ENCODE peak calls at places on chromosomes 1 and 21, in six cellular contexts. One of them, this sample, is unnamed.

GRCh38 chr1:210251680-210252490 is 19.3 kb downstream of the SERTAD4 start:
- DNase-seq in A673: no peak
- DNase-seq in psoas muscle: no peak
- DNase-seq in vagina: no peak
- DNase-seq in left ventricle myocardium inferior: no peak
- DNase-seq in pancreas: no peak
- DNase-seq in this sample: peak; percentile 53

GRCh38 chr1:30786264-30786991 is 28.9 kb upstream of the LAPTM5 start:
- DNase-seq in pancreas: no peak
- DNase-seq in A673: peak; percentile 47
- DNase-seq in psoas muscle: no peak
- DNase-seq in left ventricle myocardium inferior: peak; percentile 32
- DNase-seq in vagina: no peak
- DNase-seq in this sample: no peak

GRCh38 chr1:13624526-13624925 is 40.9 kb downstream of the PDPN start:
- DNase-seq in psoas muscle: no peak
- DNase-seq in left ventricle myocardium inferior: no peak
- DNase-seq in vagina: no peak
- DNase-seq in A673: no peak
- DNase-seq in pancreas: no peak
- DNase-seq in this sample: no peak

GRCh38 chr21:20998886-20999285 is 677 bp downstream of the NCAM2 start:
- DNase-seq in psoas muscle: no peak
- DNase-seq in pancreas: no peak
- DNase-seq in A673: no peak
- DNase-seq in left ventricle myocardium inferior: no peak
- DNase-seq in vagina: no peak
- DNase-seq in this sample: no peak

GRCh38 chr1:241156231-241156965 is 200.6 kb downstream of the RGS7 start:
- DNase-seq in left ventricle myocardium inferior: no peak
- DNase-seq in A673: no peak
- DNase-seq in pancreas: peak; percentile 74
- DNase-seq in psoas muscle: no peak
- DNase-seq in vagina: no peak
- DNase-seq in this sample: peak; percentile 82

GRCh38 chr21:38297193-38297592 is 40.4 kb downstream of the KCNJ15 start:
- DNase-seq in A673: no peak
- DNase-seq in pancreas: no peak
- DNase-seq in vagina: no peak
- DNase-seq in psoas muscle: no peak
- DNase-seq in left ventricle myocardium inferior: no peak
- DNase-seq in this sample: no peak

GRCh38 chr1:101235696-101236545 is 898 bp upstream of the S1PR1 start:
- DNase-seq in vagina: no peak
- DNase-seq in psoas muscle: peak; percentile 22
- DNase-seq in pancreas: no peak
- DNase-seq in left ventricle myocardium inferior: peak; percentile 43
- DNase-seq in A673: peak; percentile 19
- DNase-seq in this sample: peak; percentile 24

GRCh38 chr1:36481091-36481490 is 1.6 kb downstream of the CSF3R start:
- DNase-seq in pancreas: no peak
- DNase-seq in psoas muscle: no peak
- DNase-seq in A673: no peak
- DNase-seq in left ventricle myocardium inferior: no peak
- DNase-seq in vagina: no peak
- DNase-seq in this sample: no peak

GRCh38 chr1:204726478-204726877 is 40.9 kb upstream of the LRRN2 start:
- DNase-seq in A673: no peak
- DNase-seq in left ventricle myocardium inferior: no peak
- DNase-seq in psoas muscle: no peak
- DNase-seq in pancreas: peak; percentile 71
- DNase-seq in vagina: peak; percentile 46
- DNase-seq in this sample: peak; percentile 31

GRCh38 chr1:227788279-227789041 is 27.0 kb upstream of the PRSS38 start:
- DNase-seq in psoas muscle: peak; percentile 73
- DNase-seq in pancreas: no peak
- DNase-seq in left ventricle myocardium inferior: no peak
- DNase-seq in vagina: peak; percentile 95
- DNase-seq in A673: peak; percentile 80
- DNase-seq in this sample: peak; percentile 88

GRCh38 chr1:58391056-58391455 is 155.5 kb downstream of the OMA1 start:
- DNase-seq in vagina: no peak
- DNase-seq in A673: no peak
- DNase-seq in left ventricle myocardium inferior: peak; percentile 20
- DNase-seq in psoas muscle: no peak
- DNase-seq in pancreas: no peak
- DNase-seq in this sample: no peak

GRCh38 chr1:28887418-28887834 is 26.9 kb upstream of the EPB41 start:
- DNase-seq in left ventricle myocardium inferior: peak; percentile 18
- DNase-seq in A673: no peak
- DNase-seq in vagina: no peak
- DNase-seq in psoas muscle: no peak
- DNase-seq in pancreas: peak; percentile 45
- DNase-seq in this sample: peak; percentile 41

GRCh38 chr1:98276514-98276913 is 355.7 kb upstream of the DPYD start:
- DNase-seq in psoas muscle: no peak
- DNase-seq in left ventricle myocardium inferior: no peak
- DNase-seq in A673: no peak
- DNase-seq in vagina: no peak
- DNase-seq in pancreas: no peak
- DNase-seq in this sample: no peak

GRCh38 chr1:48582408-48582807 is 110.4 kb upstream of the SPATA6 start:
- DNase-seq in A673: no peak
- DNase-seq in pancreas: no peak
- DNase-seq in psoas muscle: no peak
- DNase-seq in left ventricle myocardium inferior: no peak
- DNase-seq in vagina: no peak
- DNase-seq in this sample: no peak

GRCh38 chr1:40784141-40784770 is 669 bp downstream of the KCNQ4 start:
- DNase-seq in pancreas: no peak
- DNase-seq in psoas muscle: no peak
- DNase-seq in A673: no peak
- DNase-seq in vagina: no peak
- DNase-seq in left ventricle myocardium inferior: no peak
- DNase-seq in this sample: peak; percentile 33

GRCh38 chr1:32754282-32755097 is 51.9 kb upstream of the SYNC start:
- DNase-seq in vagina: no peak
- DNase-seq in left ventricle myocardium inferior: no peak
- DNase-seq in A673: peak; percentile 32
- DNase-seq in psoas muscle: no peak
- DNase-seq in pancreas: peak; percentile 65
- DNase-seq in this sample: peak; percentile 40

GRCh38 chr21:16419188-16419874 is 689.5 kb downstream of the USP25 start:
- DNase-seq in psoas muscle: peak; percentile 50
- DNase-seq in pancreas: peak; percentile 87
- DNase-seq in A673: no peak
- DNase-seq in left ventricle myocardium inferior: peak; percentile 66
- DNase-seq in vagina: no peak
- DNase-seq in this sample: peak; percentile 30

GRCh38 chr1:232641507-232641906 is 11.6 kb upstream of the SIPA1L2 start:
- DNase-seq in A673: no peak
- DNase-seq in vagina: no peak
- DNase-seq in pancreas: no peak
- DNase-seq in psoas muscle: no peak
- DNase-seq in left ventricle myocardium inferior: no peak
- DNase-seq in this sample: no peak

GRCh38 chr1:111475706-111476105 is 1.9 kb downstream of the C1orf162 start:
- DNase-seq in vagina: no peak
- DNase-seq in psoas muscle: no peak
- DNase-seq in A673: no peak
- DNase-seq in pancreas: no peak
- DNase-seq in left ventricle myocardium inferior: no peak
- DNase-seq in this sample: no peak

GRCh38 chr1:18951818-18952391 is 4.6 kb downstream of the IFFO2 start:
- DNase-seq in pancreas: no peak
- DNase-seq in psoas muscle: no peak
- DNase-seq in vagina: no peak
- DNase-seq in left ventricle myocardium inferior: no peak
- DNase-seq in A673: no peak
- DNase-seq in this sample: no peak

GRCh38 chr1:24380508-24380907 is 33.1 kb downstream of the STPG1 start:
- DNase-seq in vagina: peak; percentile 61
- DNase-seq in A673: no peak
- DNase-seq in psoas muscle: no peak
- DNase-seq in pancreas: no peak
- DNase-seq in left ventricle myocardium inferior: no peak
- DNase-seq in this sample: peak; percentile 17

GRCh38 chr1:27992271-27992670 is 32.5 kb downstream of the XKR8 start:
- DNase-seq in psoas muscle: no peak
- DNase-seq in pancreas: no peak
- DNase-seq in left ventricle myocardium inferior: no peak
- DNase-seq in A673: no peak
- DNase-seq in vagina: no peak
- DNase-seq in this sample: no peak

GRCh38 chr1:201828451-201828819 is 522 bp upstream of the IPO9 start:
- DNase-seq in pancreas: no peak
- DNase-seq in psoas muscle: no peak
- DNase-seq in vagina: no peak
- DNase-seq in A673: no peak
- DNase-seq in left ventricle myocardium inferior: no peak
- DNase-seq in this sample: no peak

GRCh38 chr1:18629659-18630510 is 761 bp upstream of the PAX7 start:
- DNase-seq in left ventricle myocardium inferior: no peak
- DNase-seq in A673: no peak
- DNase-seq in vagina: no peak
- DNase-seq in pancreas: no peak
- DNase-seq in psoas muscle: no peak
- DNase-seq in this sample: no peak

GRCh38 chr21:15943009-15943666 is 213.4 kb downstream of the USP25 start:
- DNase-seq in vagina: no peak
- DNase-seq in pancreas: no peak
- DNase-seq in A673: no peak
- DNase-seq in psoas muscle: no peak
- DNase-seq in left ventricle myocardium inferior: no peak
- DNase-seq in this sample: no peak

DNA sequence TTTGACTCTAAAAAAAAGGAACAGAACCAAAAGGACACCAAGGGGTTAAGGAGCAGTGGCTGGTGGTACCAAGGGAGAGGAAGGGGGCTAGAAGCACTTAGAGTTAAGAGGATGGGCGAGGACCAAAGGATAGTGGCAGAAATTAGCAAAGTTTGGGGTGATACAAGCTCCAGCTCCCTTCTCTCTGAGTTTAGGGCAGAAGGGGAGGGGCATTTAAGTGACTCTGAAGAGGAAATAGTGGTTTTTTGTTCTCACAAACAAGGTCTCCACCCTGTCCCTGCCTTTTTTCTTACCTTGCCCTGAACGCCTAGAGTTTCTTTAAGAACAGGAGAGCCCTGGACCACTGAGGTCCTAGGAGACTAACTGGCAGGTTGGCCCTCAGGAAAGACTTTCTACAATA is 3.3 kb downstream of the CDC42SE1 start:
- DNase-seq in pancreas: no peak
- DNase-seq in A673: no peak
- DNase-seq in left ventricle myocardium inferior: no peak
- DNase-seq in psoas muscle: no peak
- DNase-seq in vagina: no peak
- DNase-seq in this sample: peak; percentile 32
- H3K27ac ChIP-seq in pancreas: peak overlapping the region; percentile 23
- H3K27ac ChIP-seq in A673: peak overlapping the region; percentile 47
- H3K27ac ChIP-seq in left ventricle myocardium inferior: peak overlapping the region; percentile 96
- H3K27ac ChIP-seq in psoas muscle: peak overlapping the region; percentile 67
- H3K27ac ChIP-seq in vagina: peak overlapping the region; percentile 90
- H3K27ac ChIP-seq in this sample: peak overlapping the region; percentile 91

GRCh38 chr21:45280178-45280821 is 7.4 kb downstream of the POFUT2 start:
- DNase-seq in left ventricle myocardium inferior: no peak
- DNase-seq in psoas muscle: no peak
- DNase-seq in vagina: no peak
- DNase-seq in A673: no peak
- DNase-seq in pancreas: peak; percentile 2
- DNase-seq in this sample: no peak

GRCh38 chr21:45279446-45280177 is 8.1 kb downstream of the POFUT2 start:
- DNase-seq in A673: no peak
- DNase-seq in pancreas: peak; percentile 5
- DNase-seq in left ventricle myocardium inferior: no peak
- DNase-seq in vagina: no peak
- DNase-seq in psoas muscle: no peak
- DNase-seq in this sample: no peak

GRCh38 chr21:45277101-45278045 is 10.3 kb downstream of the POFUT2 start:
- DNase-seq in A673: no peak
- DNase-seq in psoas muscle: no peak
- DNase-seq in vagina: no peak
- DNase-seq in pancreas: no peak
- DNase-seq in left ventricle myocardium inferior: no peak
- DNase-seq in this sample: no peak

GRCh38 chr21:45276620-45277019 is 11.1 kb downstream of the POFUT2 start:
- DNase-seq in pancreas: no peak
- DNase-seq in left ventricle myocardium inferior: no peak
- DNase-seq in psoas muscle: no peak
- DNase-seq in vagina: no peak
- DNase-seq in A673: no peak
- DNase-seq in this sample: no peak

DNA sequence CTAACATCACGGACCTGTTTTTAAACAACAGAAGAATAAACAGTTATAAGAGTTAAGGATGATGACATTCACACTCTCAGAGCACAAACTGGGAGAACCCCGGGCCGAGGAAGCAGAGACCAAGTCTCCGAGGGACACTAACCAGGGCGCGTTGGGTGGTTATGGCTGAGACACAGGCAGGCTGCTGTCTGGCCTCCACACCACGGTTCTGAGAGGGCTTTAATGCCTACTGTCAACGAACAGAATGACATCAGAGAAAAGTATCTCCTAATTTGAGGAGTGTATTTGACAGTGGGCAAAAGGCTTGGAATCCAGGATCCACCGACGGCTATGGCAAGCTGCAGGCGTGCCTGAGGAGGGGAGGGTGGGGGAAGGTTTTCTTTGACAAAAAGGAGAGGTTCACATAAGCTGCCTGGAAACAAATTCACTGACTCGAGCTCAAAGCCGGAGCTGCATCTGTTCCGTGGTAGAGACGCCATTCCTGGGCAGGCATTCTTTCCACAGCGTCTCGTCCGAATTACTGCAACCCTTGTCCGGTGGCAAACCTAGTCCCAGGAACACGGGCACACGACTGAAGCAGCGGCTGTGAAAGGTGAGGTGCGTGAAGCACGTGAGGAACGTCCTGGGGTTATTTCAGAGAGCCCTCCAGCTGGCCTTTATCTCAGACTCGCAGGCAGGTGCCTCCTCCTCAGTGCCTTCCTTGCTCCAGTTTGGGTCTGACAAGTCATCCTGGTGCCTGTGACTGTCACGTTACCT is 9.4 kb downstream of the POFUT2 start:
- DNase-seq in vagina: no peak
- DNase-seq in left ventricle myocardium inferior: no peak
- DNase-seq in psoas muscle: no peak
- DNase-seq in A673: no peak
- DNase-seq in pancreas: no peak
- DNase-seq in this sample: no peak
- TF ChIP-seq CTCF in vagina: no peak
- TF ChIP-seq CTCF in left ventricle myocardium inferior: no peak
- TF ChIP-seq CTCF in psoas muscle: no peak
- TF ChIP-seq CTCF in A673: no peak
- TF ChIP-seq CTCF in pancreas: no peak
- TF ChIP-seq CTCF in this sample: no peak

GRCh38 chr1:183810756-183811155 is 5.8 kb downstream of the RGL1 start:
- DNase-seq in pancreas: no peak
- DNase-seq in left ventricle myocardium inferior: no peak
- DNase-seq in vagina: no peak
- DNase-seq in A673: no peak
- DNase-seq in psoas muscle: no peak
- DNase-seq in this sample: no peak
- H3K4me1 ChIP-seq in pancreas: no peaks in the 10 kb centered on the region
- H3K4me1 ChIP-seq in left ventricle myocardium inferior: peaks cover 93% of the 10 kb centered on the region
- H3K4me1 ChIP-seq in vagina: peaks cover 71% of the 10 kb centered on the region
- H3K4me1 ChIP-seq in A673: peaks cover 80% of the 10 kb centered on the region
- H3K4me1 ChIP-seq in psoas muscle: peaks cover 4% of the 10 kb centered on the region
- H3K4me1 ChIP-seq in this sample: no peaks in the 10 kb centered on the region

GRCh38 chr1:151990856-151991198 is 2.8 kb downstream of the S100A10 start:
- DNase-seq in A673: no peak
- DNase-seq in psoas muscle: no peak
- DNase-seq in left ventricle myocardium inferior: no peak
- DNase-seq in vagina: no peak
- DNase-seq in pancreas: peak; percentile 33
- DNase-seq in this sample: peak; percentile 87
- H3K27ac ChIP-seq in A673: no peak overlapping the region
- H3K27ac ChIP-seq in psoas muscle: no peak overlapping the region
- H3K27ac ChIP-seq in left ventricle myocardium inferior: peak overlapping the region; percentile 98
- H3K27ac ChIP-seq in vagina: peak overlapping the region; percentile 97
- H3K27ac ChIP-seq in pancreas: no peak overlapping the region
- H3K27ac ChIP-seq in this sample: peak overlapping the region; percentile 99

This sample was measured in colonic mucosa.